ENCODE peak calls at places on chromosomes 7 and 10, in seven cellular contexts. One of them, this sample, is unnamed.

GRCh38 chr10:86013568-86013967 is 353.0 kb downstream of the GRID1 start:
- DNase-seq in stimulated activated naive CD8-positive, alpha-beta T cell treated with anti-CD3 and anti-CD28 coated beads, Interleukin-15, Interleukin-2, amounts not matched to agents 100 U/mL and 50 U/mL, for 24 hours: no peak
- DNase-seq in neural progenitor cell: no peak
- DNase-seq in NCI-H187: no peak
- DNase-seq in brain pericyte: no peak
- DNase-seq in HAP-1: no peak
- DNase-seq in HFFc6: no peak
- DNase-seq in this sample: no peak

GRCh38 chr10:52801951-52802350 is 29.4 kb upstream of the MBL2 start:
- DNase-seq in stimulated activated naive CD8-positive, alpha-beta T cell treated with anti-CD3 and anti-CD28 coated beads, Interleukin-15, Interleukin-2, amounts not matched to agents 100 U/mL and 50 U/mL, for 24 hours: no peak
- DNase-seq in neural progenitor cell: no peak
- DNase-seq in NCI-H187: no peak
- DNase-seq in brain pericyte: no peak
- DNase-seq in HAP-1: no peak
- DNase-seq in HFFc6: peak
- DNase-seq in this sample: peak

GRCh38 chr10:9636206-9636605 is 1381.5 kb upstream of the CELF2 start:
- DNase-seq in stimulated activated naive CD8-positive, alpha-beta T cell treated with anti-CD3 and anti-CD28 coated beads, Interleukin-15, Interleukin-2, amounts not matched to agents 100 U/mL and 50 U/mL, for 24 hours: no peak
- DNase-seq in neural progenitor cell: no peak
- DNase-seq in NCI-H187: no peak
- DNase-seq in brain pericyte: no peak
- DNase-seq in HAP-1: no peak
- DNase-seq in HFFc6: no peak
- DNase-seq in this sample: no peak

GRCh38 chr10:50349554-50349953 is 98.2 kb upstream of the ASAH2 start:
- DNase-seq in stimulated activated naive CD8-positive, alpha-beta T cell treated with anti-CD3 and anti-CD28 coated beads, Interleukin-15, Interleukin-2, amounts not matched to agents 100 U/mL and 50 U/mL, for 24 hours: no peak
- DNase-seq in neural progenitor cell: no peak
- DNase-seq in NCI-H187: no peak
- DNase-seq in brain pericyte: no peak
- DNase-seq in HAP-1: no peak
- DNase-seq in HFFc6: no peak
- DNase-seq in this sample: no peak

GRCh38 chr10:31033166-31033565 is 1.5 kb upstream of the ZNF438 start:
- DNase-seq in stimulated activated naive CD8-positive, alpha-beta T cell treated with anti-CD3 and anti-CD28 coated beads, Interleukin-15, Interleukin-2, amounts not matched to agents 100 U/mL and 50 U/mL, for 24 hours: no peak
- DNase-seq in neural progenitor cell: no peak
- DNase-seq in NCI-H187: no peak
- DNase-seq in brain pericyte: no peak
- DNase-seq in HAP-1: no peak
- DNase-seq in HFFc6: no peak
- DNase-seq in this sample: no peak

GRCh38 chr7:157140118-157140905 is 1.6 kb downstream of the UBE3C start:
- DNase-seq in stimulated activated naive CD8-positive, alpha-beta T cell treated with anti-CD3 and anti-CD28 coated beads, Interleukin-15, Interleukin-2, amounts not matched to agents 100 U/mL and 50 U/mL, for 24 hours: no peak
- DNase-seq in neural progenitor cell: no peak
- DNase-seq in NCI-H187: no peak
- DNase-seq in brain pericyte: no peak
- DNase-seq in HAP-1: no peak
- DNase-seq in HFFc6: no peak
- DNase-seq in this sample: no peak

GRCh38 chr7:130292682-130293257 is at the start of gene CPA4:
- DNase-seq in stimulated activated naive CD8-positive, alpha-beta T cell treated with anti-CD3 and anti-CD28 coated beads, Interleukin-15, Interleukin-2, amounts not matched to agents 100 U/mL and 50 U/mL, for 24 hours: no peak
- DNase-seq in neural progenitor cell: no peak
- DNase-seq in NCI-H187: peak
- DNase-seq in brain pericyte: peak
- DNase-seq in HAP-1: no peak
- DNase-seq in HFFc6: peak
- DNase-seq in this sample: peak

GRCh38 chr10:124151466-124152095 is 58.2 kb upstream of the CHST15 start:
- DNase-seq in stimulated activated naive CD8-positive, alpha-beta T cell treated with anti-CD3 and anti-CD28 coated beads, Interleukin-15, Interleukin-2, amounts not matched to agents 100 U/mL and 50 U/mL, for 24 hours: no peak
- DNase-seq in neural progenitor cell: no peak
- DNase-seq in NCI-H187: no peak
- DNase-seq in brain pericyte: no peak
- DNase-seq in HAP-1: no peak
- DNase-seq in HFFc6: no peak
- DNase-seq in this sample: no peak

GRCh38 chr10:78277734-78278404 is 244.2 kb downstream of the RPS24 start:
- DNase-seq in stimulated activated naive CD8-positive, alpha-beta T cell treated with anti-CD3 and anti-CD28 coated beads, Interleukin-15, Interleukin-2, amounts not matched to agents 100 U/mL and 50 U/mL, for 24 hours: no peak
- DNase-seq in neural progenitor cell: no peak
- DNase-seq in NCI-H187: no peak
- DNase-seq in brain pericyte: no peak
- DNase-seq in HAP-1: no peak
- DNase-seq in HFFc6: peak
- DNase-seq in this sample: peak

GRCh38 chr7:87420173-87420572 is 55.3 kb downstream of the ABCB4 start:
- DNase-seq in stimulated activated naive CD8-positive, alpha-beta T cell treated with anti-CD3 and anti-CD28 coated beads, Interleukin-15, Interleukin-2, amounts not matched to agents 100 U/mL and 50 U/mL, for 24 hours: no peak
- DNase-seq in neural progenitor cell: no peak
- DNase-seq in NCI-H187: no peak
- DNase-seq in brain pericyte: no peak
- DNase-seq in HAP-1: no peak
- DNase-seq in HFFc6: no peak
- DNase-seq in this sample: peak

GRCh38 chr10:68301790-68302502 is 29.9 kb upstream of the HNRNPH3 start:
- DNase-seq in stimulated activated naive CD8-positive, alpha-beta T cell treated with anti-CD3 and anti-CD28 coated beads, Interleukin-15, Interleukin-2, amounts not matched to agents 100 U/mL and 50 U/mL, for 24 hours: no peak
- DNase-seq in neural progenitor cell: peak
- DNase-seq in NCI-H187: no peak
- DNase-seq in brain pericyte: peak
- DNase-seq in HAP-1: peak
- DNase-seq in HFFc6: peak
- DNase-seq in this sample: peak

GRCh38 chr7:127838816-127839415 is 186.9 kb downstream of the SND1 start:
- DNase-seq in stimulated activated naive CD8-positive, alpha-beta T cell treated with anti-CD3 and anti-CD28 coated beads, Interleukin-15, Interleukin-2, amounts not matched to agents 100 U/mL and 50 U/mL, for 24 hours: no peak
- DNase-seq in neural progenitor cell: no peak
- DNase-seq in NCI-H187: no peak
- DNase-seq in brain pericyte: no peak
- DNase-seq in HAP-1: no peak
- DNase-seq in HFFc6: no peak
- DNase-seq in this sample: no peak

GRCh38 chr7:148303295-148304013 is 287.1 kb upstream of the C7orf33 start:
- DNase-seq in stimulated activated naive CD8-positive, alpha-beta T cell treated with anti-CD3 and anti-CD28 coated beads, Interleukin-15, Interleukin-2, amounts not matched to agents 100 U/mL and 50 U/mL, for 24 hours: no peak
- DNase-seq in neural progenitor cell: no peak
- DNase-seq in NCI-H187: no peak
- DNase-seq in brain pericyte: peak
- DNase-seq in HAP-1: no peak
- DNase-seq in HFFc6: peak
- DNase-seq in this sample: peak

GRCh38 chr7:73992104-73992562 is 35.8 kb upstream of the ELN start:
- DNase-seq in stimulated activated naive CD8-positive, alpha-beta T cell treated with anti-CD3 and anti-CD28 coated beads, Interleukin-15, Interleukin-2, amounts not matched to agents 100 U/mL and 50 U/mL, for 24 hours: no peak
- DNase-seq in neural progenitor cell: no peak
- DNase-seq in NCI-H187: no peak
- DNase-seq in brain pericyte: no peak
- DNase-seq in HAP-1: no peak
- DNase-seq in HFFc6: peak
- DNase-seq in this sample: peak

GRCh38 chr10:125017547-125018298 is 75.8 kb downstream of the ZRANB1 start:
- DNase-seq in stimulated activated naive CD8-positive, alpha-beta T cell treated with anti-CD3 and anti-CD28 coated beads, Interleukin-15, Interleukin-2, amounts not matched to agents 100 U/mL and 50 U/mL, for 24 hours: no peak
- DNase-seq in neural progenitor cell: peak
- DNase-seq in NCI-H187: no peak
- DNase-seq in brain pericyte: peak
- DNase-seq in HAP-1: peak
- DNase-seq in HFFc6: no peak
- DNase-seq in this sample: no peak

GRCh38 chr7:126667742-126668366 is 584.9 kb downstream of the GRM8 start:
- DNase-seq in stimulated activated naive CD8-positive, alpha-beta T cell treated with anti-CD3 and anti-CD28 coated beads, Interleukin-15, Interleukin-2, amounts not matched to agents 100 U/mL and 50 U/mL, for 24 hours: no peak
- DNase-seq in neural progenitor cell: no peak
- DNase-seq in NCI-H187: no peak
- DNase-seq in brain pericyte: no peak
- DNase-seq in HAP-1: no peak
- DNase-seq in HFFc6: no peak
- DNase-seq in this sample: peak

GRCh38 chr10:19531324-19531723 is 284.9 kb upstream of the PLXDC2 start:
- DNase-seq in stimulated activated naive CD8-positive, alpha-beta T cell treated with anti-CD3 and anti-CD28 coated beads, Interleukin-15, Interleukin-2, amounts not matched to agents 100 U/mL and 50 U/mL, for 24 hours: no peak
- DNase-seq in neural progenitor cell: no peak
- DNase-seq in NCI-H187: no peak
- DNase-seq in brain pericyte: no peak
- DNase-seq in HAP-1: no peak
- DNase-seq in HFFc6: no peak
- DNase-seq in this sample: no peak

GRCh38 chr10:34337917-34338316 is 477.2 kb downstream of the PARD3 start:
- DNase-seq in stimulated activated naive CD8-positive, alpha-beta T cell treated with anti-CD3 and anti-CD28 coated beads, Interleukin-15, Interleukin-2, amounts not matched to agents 100 U/mL and 50 U/mL, for 24 hours: no peak
- DNase-seq in neural progenitor cell: no peak
- DNase-seq in NCI-H187: no peak
- DNase-seq in brain pericyte: no peak
- DNase-seq in HAP-1: no peak
- DNase-seq in HFFc6: no peak
- DNase-seq in this sample: no peak

GRCh38 chr10:71529203-71529537 is 132.4 kb downstream of the CDH23 start:
- DNase-seq in stimulated activated naive CD8-positive, alpha-beta T cell treated with anti-CD3 and anti-CD28 coated beads, Interleukin-15, Interleukin-2, amounts not matched to agents 100 U/mL and 50 U/mL, for 24 hours: no peak
- DNase-seq in neural progenitor cell: no peak
- DNase-seq in NCI-H187: no peak
- DNase-seq in brain pericyte: no peak
- DNase-seq in HAP-1: no peak
- DNase-seq in HFFc6: no peak
- DNase-seq in this sample: no peak

GRCh38 chr7:98288064-98288823 is 6.8 kb downstream of the BRI3 start:
- DNase-seq in stimulated activated naive CD8-positive, alpha-beta T cell treated with anti-CD3 and anti-CD28 coated beads, Interleukin-15, Interleukin-2, amounts not matched to agents 100 U/mL and 50 U/mL, for 24 hours: no peak
- DNase-seq in neural progenitor cell: no peak
- DNase-seq in NCI-H187: no peak
- DNase-seq in brain pericyte: no peak
- DNase-seq in HAP-1: no peak
- DNase-seq in HFFc6: no peak
- DNase-seq in this sample: no peak

GRCh38 chr7:113331155-113331898 is 213.0 kb upstream of the SMIM30 start:
- DNase-seq in stimulated activated naive CD8-positive, alpha-beta T cell treated with anti-CD3 and anti-CD28 coated beads, Interleukin-15, Interleukin-2, amounts not matched to agents 100 U/mL and 50 U/mL, for 24 hours: no peak
- DNase-seq in neural progenitor cell: peak
- DNase-seq in NCI-H187: no peak
- DNase-seq in brain pericyte: no peak
- DNase-seq in HAP-1: no peak
- DNase-seq in HFFc6: no peak
- DNase-seq in this sample: no peak

GRCh38 chr7:16268821-16269768 is 152.2 kb downstream of the CRPPA start:
- DNase-seq in stimulated activated naive CD8-positive, alpha-beta T cell treated with anti-CD3 and anti-CD28 coated beads, Interleukin-15, Interleukin-2, amounts not matched to agents 100 U/mL and 50 U/mL, for 24 hours: no peak
- DNase-seq in neural progenitor cell: no peak
- DNase-seq in NCI-H187: peak
- DNase-seq in brain pericyte: no peak
- DNase-seq in HAP-1: no peak
- DNase-seq in HFFc6: peak
- DNase-seq in this sample: peak

GRCh38 chr7:1403844-1404404 is 55.3 kb downstream of the MICALL2 start:
- DNase-seq in stimulated activated naive CD8-positive, alpha-beta T cell treated with anti-CD3 and anti-CD28 coated beads, Interleukin-15, Interleukin-2, amounts not matched to agents 100 U/mL and 50 U/mL, for 24 hours: no peak
- DNase-seq in neural progenitor cell: peak
- DNase-seq in NCI-H187: no peak
- DNase-seq in brain pericyte: peak
- DNase-seq in HAP-1: peak
- DNase-seq in HFFc6: no peak
- DNase-seq in this sample: no peak

GRCh38 chr7:39085590-39086049 is 107.9 kb downstream of the POU6F2 start:
- DNase-seq in stimulated activated naive CD8-positive, alpha-beta T cell treated with anti-CD3 and anti-CD28 coated beads, Interleukin-15, Interleukin-2, amounts not matched to agents 100 U/mL and 50 U/mL, for 24 hours: no peak
- DNase-seq in neural progenitor cell: peak
- DNase-seq in NCI-H187: peak
- DNase-seq in brain pericyte: peak
- DNase-seq in HAP-1: peak
- DNase-seq in HFFc6: no peak
- DNase-seq in this sample: peak

GRCh38 chr7:138987686-138988085 is 6.5 kb upstream of the KIAA1549 start:
- DNase-seq in stimulated activated naive CD8-positive, alpha-beta T cell treated with anti-CD3 and anti-CD28 coated beads, Interleukin-15, Interleukin-2, amounts not matched to agents 100 U/mL and 50 U/mL, for 24 hours: no peak
- DNase-seq in neural progenitor cell: no peak
- DNase-seq in NCI-H187: no peak
- DNase-seq in brain pericyte: no peak
- DNase-seq in HAP-1: no peak
- DNase-seq in HFFc6: no peak
- DNase-seq in this sample: no peak

GRCh38 chr10:128431506-128431905 is 305.3 kb upstream of the MKI67 start:
- DNase-seq in stimulated activated naive CD8-positive, alpha-beta T cell treated with anti-CD3 and anti-CD28 coated beads, Interleukin-15, Interleukin-2, amounts not matched to agents 100 U/mL and 50 U/mL, for 24 hours: no peak
- DNase-seq in neural progenitor cell: no peak
- DNase-seq in NCI-H187: no peak
- DNase-seq in brain pericyte: no peak
- DNase-seq in HAP-1: no peak
- DNase-seq in HFFc6: no peak
- DNase-seq in this sample: no peak

GRCh38 chr10:102632394-102633062 is 11.8 kb upstream of the TRIM8 start:
- DNase-seq in stimulated activated naive CD8-positive, alpha-beta T cell treated with anti-CD3 and anti-CD28 coated beads, Interleukin-15, Interleukin-2, amounts not matched to agents 100 U/mL and 50 U/mL, for 24 hours: no peak
- DNase-seq in neural progenitor cell: no peak
- DNase-seq in NCI-H187: no peak
- DNase-seq in brain pericyte: no peak
- DNase-seq in HAP-1: no peak
- DNase-seq in HFFc6: no peak
- DNase-seq in this sample: peak